ENCODE peak calls at places on chromosomes 12 and 14, in six cellular contexts. One of them, this sample, is unnamed.

GRCh38 chr12:27383429-27384260 is 51.0 kb downstream of the BMAL2 start:
- DNase-seq in MCF 10A: peak
- DNase-seq in A549: peak
- DNase-seq in COLO829: peak
- DNase-seq in NCI-H524: peak
- DNase-seq in psoas muscle: peak
- DNase-seq in this sample: peak

GRCh38 chr12:128867466-128867865 is 14.2 kb downstream of the GLT1D1 start:
- DNase-seq in MCF 10A: no peak
- DNase-seq in A549: no peak
- DNase-seq in COLO829: no peak
- DNase-seq in NCI-H524: no peak
- DNase-seq in psoas muscle: no peak
- DNase-seq in this sample: no peak

GRCh38 chr14:104688755-104689619 is at the start of gene INF2:
- DNase-seq in MCF 10A: peak
- DNase-seq in A549: peak
- DNase-seq in COLO829: peak
- DNase-seq in NCI-H524: peak
- DNase-seq in psoas muscle: peak
- DNase-seq in this sample: peak

GRCh38 chr12:55036326-55036725 is 16.6 kb downstream of the NEUROD4 start:
- DNase-seq in MCF 10A: no peak
- DNase-seq in A549: no peak
- DNase-seq in COLO829: no peak
- DNase-seq in NCI-H524: no peak
- DNase-seq in psoas muscle: no peak
- DNase-seq in this sample: no peak

GRCh38 chr12:55850893-55851292 is 8.2 kb upstream of the MMP19 start:
- DNase-seq in MCF 10A: no peak
- DNase-seq in A549: no peak
- DNase-seq in COLO829: no peak
- DNase-seq in NCI-H524: no peak
- DNase-seq in psoas muscle: no peak
- DNase-seq in this sample: no peak

GRCh38 chr14:62505045-62505444 is 540.2 kb downstream of the KCNH5 start:
- DNase-seq in MCF 10A: no peak
- DNase-seq in A549: no peak
- DNase-seq in COLO829: no peak
- DNase-seq in NCI-H524: no peak
- DNase-seq in psoas muscle: no peak
- DNase-seq in this sample: no peak

GRCh38 chr14:64562432-64562831 is 12.7 kb downstream of the PPP1R36 start:
- DNase-seq in MCF 10A: no peak
- DNase-seq in A549: no peak
- DNase-seq in COLO829: no peak
- DNase-seq in NCI-H524: no peak
- DNase-seq in psoas muscle: no peak
- DNase-seq in this sample: peak

GRCh38 chr14:72745546-72745945 is 148.4 kb downstream of the DPF3 start:
- DNase-seq in MCF 10A: peak
- DNase-seq in A549: no peak
- DNase-seq in COLO829: no peak
- DNase-seq in NCI-H524: no peak
- DNase-seq in psoas muscle: no peak
- DNase-seq in this sample: peak

GRCh38 chr14:90697146-90697545 is 119.1 kb downstream of the TTC7B start:
- DNase-seq in MCF 10A: no peak
- DNase-seq in A549: no peak
- DNase-seq in COLO829: no peak
- DNase-seq in NCI-H524: no peak
- DNase-seq in psoas muscle: no peak
- DNase-seq in this sample: no peak

GRCh38 chr14:68724914-68725313 is 68.0 kb downstream of the ZFP36L1 start:
- DNase-seq in MCF 10A: no peak
- DNase-seq in A549: no peak
- DNase-seq in COLO829: no peak
- DNase-seq in NCI-H524: no peak
- DNase-seq in psoas muscle: no peak
- DNase-seq in this sample: no peak

GRCh38 chr14:34013714-34014055 is 62.8 kb upstream of the EGLN3 start:
- DNase-seq in MCF 10A: no peak
- DNase-seq in A549: no peak
- DNase-seq in COLO829: no peak
- DNase-seq in NCI-H524: peak
- DNase-seq in psoas muscle: no peak
- DNase-seq in this sample: no peak

GRCh38 chr12:26712892-26713291 is 120.1 kb downstream of the ITPR2 start:
- DNase-seq in MCF 10A: no peak
- DNase-seq in A549: no peak
- DNase-seq in COLO829: no peak
- DNase-seq in NCI-H524: no peak
- DNase-seq in psoas muscle: no peak
- DNase-seq in this sample: no peak

GRCh38 chr12:78060186-78060585 is 229.5 kb downstream of the NAV3 start:
- DNase-seq in MCF 10A: peak
- DNase-seq in A549: no peak
- DNase-seq in COLO829: no peak
- DNase-seq in NCI-H524: no peak
- DNase-seq in psoas muscle: no peak
- DNase-seq in this sample: peak

GRCh38 chr14:74571901-74572828 is 39.9 kb downstream of the LTBP2 start:
- DNase-seq in MCF 10A: peak
- DNase-seq in A549: peak
- DNase-seq in COLO829: peak
- DNase-seq in NCI-H524: peak
- DNase-seq in psoas muscle: peak
- DNase-seq in this sample: peak

GRCh38 chr12:57759360-57759980 is 4.6 kb downstream of the MARCHF9 start:
- DNase-seq in MCF 10A: peak
- DNase-seq in A549: peak
- DNase-seq in COLO829: no peak
- DNase-seq in NCI-H524: no peak
- DNase-seq in psoas muscle: no peak
- DNase-seq in this sample: peak

GRCh38 chr12:6941786-6942185 is 1.8 kb upstream of the RNU7-1 start:
- DNase-seq in MCF 10A: no peak
- DNase-seq in A549: no peak
- DNase-seq in COLO829: no peak
- DNase-seq in NCI-H524: no peak
- DNase-seq in psoas muscle: no peak
- DNase-seq in this sample: no peak

GRCh38 chr12:85659754-85660530 is 176.3 kb downstream of the RASSF9 start:
- DNase-seq in MCF 10A: no peak
- DNase-seq in A549: no peak
- DNase-seq in COLO829: no peak
- DNase-seq in NCI-H524: no peak
- DNase-seq in psoas muscle: no peak
- DNase-seq in this sample: no peak

GRCh38 chr12:124005736-124006581 is 32.9 kb downstream of the ZNF664 start:
- DNase-seq in MCF 10A: no peak
- DNase-seq in A549: no peak
- DNase-seq in COLO829: no peak
- DNase-seq in NCI-H524: no peak
- DNase-seq in psoas muscle: no peak
- DNase-seq in this sample: no peak

GRCh38 chr14:56195219-56195618 is 77.0 kb downstream of the PELI2 start:
- DNase-seq in MCF 10A: no peak
- DNase-seq in A549: no peak
- DNase-seq in COLO829: no peak
- DNase-seq in NCI-H524: no peak
- DNase-seq in psoas muscle: no peak
- DNase-seq in this sample: no peak

GRCh38 chr12:7319934-7320333 is 16.1 kb downstream of the ACSM4 start:
- DNase-seq in MCF 10A: no peak
- DNase-seq in A549: no peak
- DNase-seq in COLO829: no peak
- DNase-seq in NCI-H524: no peak
- DNase-seq in psoas muscle: no peak
- DNase-seq in this sample: no peak

GRCh38 chr14:75934998-75935628 is 46.7 kb downstream of the TGFB3 start:
- DNase-seq in MCF 10A: no peak
- DNase-seq in A549: no peak
- DNase-seq in COLO829: no peak
- DNase-seq in NCI-H524: no peak
- DNase-seq in psoas muscle: no peak
- DNase-seq in this sample: no peak

GRCh38 chr12:3587402-3588013 is 96.5 kb downstream of the PRMT8 start:
- DNase-seq in MCF 10A: no peak
- DNase-seq in A549: no peak
- DNase-seq in COLO829: no peak
- DNase-seq in NCI-H524: no peak
- DNase-seq in psoas muscle: no peak
- DNase-seq in this sample: no peak

GRCh38 chr12:113203852-113204760 is 17.2 kb upstream of the TPCN1 start:
- DNase-seq in MCF 10A: no peak
- DNase-seq in A549: no peak
- DNase-seq in COLO829: no peak
- DNase-seq in NCI-H524: peak
- DNase-seq in psoas muscle: no peak
- DNase-seq in this sample: no peak

GRCh38 chr12:125143491-125143890 is 78.3 kb downstream of the AACS start:
- DNase-seq in MCF 10A: no peak
- DNase-seq in A549: no peak
- DNase-seq in COLO829: no peak
- DNase-seq in NCI-H524: no peak
- DNase-seq in psoas muscle: no peak
- DNase-seq in this sample: no peak

GRCh38 chr12:26028953-26029740 is 70.7 kb downstream of the RASSF8 start:
- DNase-seq in MCF 10A: peak
- DNase-seq in A549: peak
- DNase-seq in COLO829: peak
- DNase-seq in NCI-H524: no peak
- DNase-seq in psoas muscle: no peak
- DNase-seq in this sample: peak

GRCh38 chr12:124363376-124363965 is 68.6 kb downstream of the RFLNA start:
- DNase-seq in MCF 10A: no peak
- DNase-seq in A549: no peak
- DNase-seq in COLO829: no peak
- DNase-seq in NCI-H524: no peak
- DNase-seq in psoas muscle: no peak
- DNase-seq in this sample: no peak

GRCh38 chr14:50741571-50741970 is 73.5 kb upstream of the SAV1 start:
- DNase-seq in MCF 10A: peak
- DNase-seq in A549: peak
- DNase-seq in COLO829: no peak
- DNase-seq in NCI-H524: no peak
- DNase-seq in psoas muscle: no peak
- DNase-seq in this sample: peak

GRCh38 chr12:121911824-121912585 is 6.4 kb upstream of the CFAP251 start:
- DNase-seq in MCF 10A: no peak
- DNase-seq in A549: no peak
- DNase-seq in COLO829: no peak
- DNase-seq in NCI-H524: no peak
- DNase-seq in psoas muscle: no peak
- DNase-seq in this sample: peak

GRCh38 chr14:103155013-103155412 is 31.8 kb downstream of the TNFAIP2 start:
- DNase-seq in MCF 10A: peak
- DNase-seq in A549: peak
- DNase-seq in COLO829: peak
- DNase-seq in NCI-H524: no peak
- DNase-seq in psoas muscle: peak
- DNase-seq in this sample: no peak

GRCh38 chr14:68589447-68590232 is 203.2 kb downstream of the ZFP36L1 start:
- DNase-seq in MCF 10A: no peak
- DNase-seq in A549: no peak
- DNase-seq in COLO829: no peak
- DNase-seq in NCI-H524: peak
- DNase-seq in psoas muscle: peak
- DNase-seq in this sample: no peak

GRCh38 chr12:78703820-78704525 is 160.6 kb upstream of the SYT1 start:
- DNase-seq in MCF 10A: peak
- DNase-seq in A549: peak
- DNase-seq in COLO829: peak
- DNase-seq in NCI-H524: no peak
- DNase-seq in psoas muscle: no peak
- DNase-seq in this sample: peak

This sample was measured in epithelial cell of esophagus.